ENCODE peak calls at places on chromosomes 2 and 18, in five cellular contexts. One of them, this sample, is unnamed.

GRCh38 chr2:9234680-9235387 is 28.2 kb downstream of the ASAP2 start:
- DNase-seq in amygdala: no peak
- DNase-seq in brain microvascular endothelial cell: peak
- DNase-seq in astrocyte of the spinal cord: peak
- DNase-seq in naive thymus-derived CD8-positive, alpha-beta T cell: no peak
- DNase-seq in this sample: no peak

GRCh38 chr2:237353207-237353606 is 60.8 kb downstream of the COL6A3 start:
- DNase-seq in brain microvascular endothelial cell: no peak
- DNase-seq in naive thymus-derived CD8-positive, alpha-beta T cell: no peak
- DNase-seq in astrocyte of the spinal cord: no peak
- DNase-seq in amygdala: no peak
- DNase-seq in this sample: no peak

GRCh38 chr18:55233850-55234249 is 274.6 kb upstream of the CCDC68 start:
- DNase-seq in naive thymus-derived CD8-positive, alpha-beta T cell: no peak
- DNase-seq in astrocyte of the spinal cord: no peak
- DNase-seq in amygdala: no peak
- DNase-seq in brain microvascular endothelial cell: peak
- DNase-seq in this sample: no peak

GRCh38 chr18:23826850-23827620 is 137.8 kb downstream of the LAMA3 start:
- DNase-seq in amygdala: no peak
- DNase-seq in astrocyte of the spinal cord: no peak
- DNase-seq in naive thymus-derived CD8-positive, alpha-beta T cell: no peak
- DNase-seq in brain microvascular endothelial cell: no peak
- DNase-seq in this sample: no peak

GRCh38 chr18:59426855-59427254 is 67.8 kb upstream of the LMAN1 start:
- DNase-seq in astrocyte of the spinal cord: no peak
- DNase-seq in naive thymus-derived CD8-positive, alpha-beta T cell: no peak
- DNase-seq in brain microvascular endothelial cell: no peak
- DNase-seq in amygdala: no peak
- DNase-seq in this sample: no peak

GRCh38 chr2:96342085-96342484 is 6.5 kb downstream of the NCAPH start:
- DNase-seq in naive thymus-derived CD8-positive, alpha-beta T cell: no peak
- DNase-seq in brain microvascular endothelial cell: peak
- DNase-seq in astrocyte of the spinal cord: peak
- DNase-seq in amygdala: no peak
- DNase-seq in this sample: no peak

GRCh38 chr2:6992821-6993228 is 75.6 kb downstream of the RNF144A start:
- DNase-seq in amygdala: no peak
- DNase-seq in astrocyte of the spinal cord: no peak
- DNase-seq in naive thymus-derived CD8-positive, alpha-beta T cell: no peak
- DNase-seq in brain microvascular endothelial cell: no peak
- DNase-seq in this sample: no peak

GRCh38 chr2:555164-555922 is 121.9 kb downstream of the TMEM18 start:
- DNase-seq in amygdala: no peak
- DNase-seq in astrocyte of the spinal cord: peak
- DNase-seq in naive thymus-derived CD8-positive, alpha-beta T cell: no peak
- DNase-seq in brain microvascular endothelial cell: no peak
- DNase-seq in this sample: no peak

GRCh38 chr2:231545105-231545902 is 15.1 kb upstream of the NMUR1 start:
- DNase-seq in naive thymus-derived CD8-positive, alpha-beta T cell: peak
- DNase-seq in amygdala: no peak
- DNase-seq in astrocyte of the spinal cord: peak
- DNase-seq in brain microvascular endothelial cell: peak
- DNase-seq in this sample: peak